ENCODE peak calls at places on chromosomes 5 and 9, in five cellular contexts. A is kidney, L is heart left ventricle, S is HCT116, W is Panc1. X is an unnamed sample. For H3K9me3 and H3K4me1, the result is how much of the 10 kb centered on the place peaks cover.

GRCh38 chr9:17398351-17398750 is 180.5 kb upstream of the SH3GL2 start:
- DNase-seq in A (no peak), L (no peak), S (no peak), W (no peak), X (no peak)

GRCh38 chr9:20191239-20191840 is 402.5 kb upstream of the SLC24A2 start:
- DNase-seq in A (no peak), L (no peak), S (no peak), W (no peak), X (no peak)

GRCh38 chr5:78295035-78295961 is 800 bp upstream of the AP3B1 start:
- DNase-seq in A (peak), L (peak), S (peak), W (no peak), X (no peak)

GRCh38 chr5:107337281-107337680 is 333.5 kb downstream of the EFNA5 start:
- DNase-seq in A (no peak), L (no peak), S (peak), W (peak), X (no peak)

GRCh38 chr5:5025774-5026406 is 114.2 kb upstream of the ADAMTS16 start:
- DNase-seq in A (no peak), L (no peak), S (no peak), W (peak), X (no peak)

GRCh38 chr5:150036513-150036912 is 36.0 kb downstream of the HMGXB3 start:
- DNase-seq in A (no peak), L (no peak), S (no peak), W (no peak), X (peak)

GRCh38 chr9:129681924-129682323 is 16.5 kb downstream of the PRRX2 start:
- DNase-seq in A (no peak), L (no peak), S (no peak), W (no peak), X (no peak)

GRCh38 chr9:84140535-84141101 is 160.0 kb downstream of the RMI1 start:
- DNase-seq in A (peak), L (peak), S (no peak), W (no peak), X (no peak)

GRCh38 chr9:120932086-120932818 is 5.7 kb upstream of the TRAF1 start:
- DNase-seq in A (no peak), L (no peak), S (no peak), W (no peak), X (no peak)

GRCh38 chr9:129486496-129487306 is 134.2 kb downstream of the C9orf50 start:
- DNase-seq in A (peak), L (peak), S (no peak), W (no peak), X (no peak)

GRCh38 chr5:82004511-82004910 is 32.7 kb downstream of the ATG10 start:
- DNase-seq in A (no peak), L (no peak), S (no peak), W (peak), X (no peak)

GRCh38 chr5:66661149-66661548 is 65.0 kb downstream of the MAST4 start:
- DNase-seq in A (no peak), L (no peak), S (no peak), W (no peak), X (no peak)

GRCh38 chr5:108216890-108217289 is 165.0 kb downstream of the FBXL17 start:
- DNase-seq in A (no peak), L (no peak), S (peak), W (peak), X (no peak)

GRCh38 chr9:110578896-110579752 is at the start of gene SVEP1:
- DNase-seq in A (peak), L (peak), S (no peak), W (no peak), X (peak)

GRCh38 chr9:120593955-120594277 is 13.9 kb upstream of the CDK5RAP2 start:
- DNase-seq in A (no peak), L (no peak), S (no peak), W (no peak), X (no peak)

GRCh38 chr5:2203774-2204173 is 321.0 kb upstream of the IRX4 start:
- DNase-seq in A (no peak), L (no peak), S (no peak), W (no peak), X (no peak)

GRCh38 chr5:15013654-15014463 is 142.3 kb upstream of the ANKH start:
- DNase-seq in A (no peak), L (no peak), S (peak), W (peak), X (no peak)

DNA sequence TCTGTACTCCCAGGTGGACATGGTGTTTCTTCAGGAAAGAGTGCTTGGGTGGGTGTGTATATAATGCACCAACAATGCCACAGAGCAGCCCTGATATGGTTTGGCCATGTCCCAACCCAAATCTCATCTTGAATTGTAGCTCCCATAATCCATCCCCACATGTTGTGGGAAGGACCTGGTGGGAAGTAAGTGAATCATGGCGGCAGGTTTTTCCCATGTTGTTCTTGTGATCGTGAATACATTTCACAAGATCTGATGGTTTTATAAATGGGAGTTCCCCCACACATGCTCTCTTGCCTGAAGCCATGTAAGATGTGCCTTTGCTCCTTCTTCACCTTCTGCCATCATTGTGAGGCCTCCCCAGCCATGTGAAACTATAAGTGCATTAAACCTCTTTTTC is 158.5 kb downstream of the NR3C1 start:
- DNase-seq in A (no peak), L (no peak), S (no peak), W (no peak), X (no peak)
- H3K27ac ChIP-seq in A (no peak), L (no peak), S (peak), W (peak), X (peak)

DNA sequence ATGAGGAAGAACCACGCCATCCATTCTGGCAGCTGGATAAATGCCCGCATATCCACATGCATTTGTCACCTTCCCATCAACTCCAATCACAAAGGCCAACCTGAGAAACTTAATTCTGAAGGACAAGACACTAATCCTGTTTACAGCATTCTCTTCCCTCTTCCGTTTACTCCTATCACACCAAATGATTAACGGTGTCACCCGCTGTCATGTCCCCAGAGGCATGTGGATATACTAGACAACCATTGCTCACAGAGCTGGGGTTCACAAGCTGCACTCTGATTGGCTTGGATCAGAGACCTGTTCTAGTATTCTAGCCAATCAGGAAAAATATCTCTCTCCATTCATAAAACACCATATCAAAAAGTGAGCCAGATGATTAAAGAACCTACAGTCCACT is 3.6 kb downstream of the MACROH2A1 start:
- DNase-seq in A (no peak), L (no peak), S (no peak), W (no peak), X (no peak)
- H3K9me3 ChIP-seq in A (under half), L (under half), S (under half), W (under half), X (under half)

GRCh38 chr5:41413067-41413466 is 97.3 kb downstream of the PLCXD3 start:
- DNase-seq in A (no peak), L (no peak), S (no peak), W (no peak), X (no peak)

GRCh38 chr5:41415242-41415641 is 95.2 kb downstream of the PLCXD3 start:
- DNase-seq in A (no peak), L (no peak), S (no peak), W (no peak), X (no peak)

GRCh38 chr5:41414598-41414997 is 95.8 kb downstream of the PLCXD3 start:
- DNase-seq in A (no peak), L (no peak), S (peak), W (peak), X (no peak)

GRCh38 chr5:41418220-41419031 is 92.0 kb downstream of the PLCXD3 start:
- DNase-seq in A (no peak), L (peak), S (no peak), W (no peak), X (no peak)

GRCh38 chr5:41416336-41416735 is 94.1 kb downstream of the PLCXD3 start:
- DNase-seq in A (no peak), L (no peak), S (no peak), W (no peak), X (no peak)
- H3K4me1 ChIP-seq in A (under half), L (under half), S (under half), W (under half), X (under half)

DNA sequence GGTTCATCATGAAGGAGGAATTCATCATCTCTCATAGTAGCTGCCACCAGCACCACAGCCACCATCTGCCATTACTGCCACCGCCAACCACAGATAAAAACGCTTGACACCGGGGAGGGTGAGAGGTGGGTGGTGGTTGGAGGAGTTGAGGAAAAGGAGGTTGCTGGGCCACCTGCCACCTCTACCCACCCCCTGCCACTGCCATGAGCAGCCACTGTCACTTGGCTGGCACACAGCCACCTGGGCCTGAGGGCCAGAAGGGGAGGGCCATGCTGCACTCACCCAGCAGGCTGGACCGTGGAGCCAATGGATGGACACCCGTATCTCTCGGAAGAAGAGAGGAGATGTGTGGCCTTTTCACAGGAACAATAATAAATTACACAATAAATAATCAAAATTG is 31.3 kb upstream of the SLC36A2 start:
- DNase-seq in A (no peak), L (no peak), S (no peak), W (no peak), X (no peak)
- H3K27ac ChIP-seq in A (no peak), L (no peak), S (no peak), W (no peak), X (no peak)

DNA sequence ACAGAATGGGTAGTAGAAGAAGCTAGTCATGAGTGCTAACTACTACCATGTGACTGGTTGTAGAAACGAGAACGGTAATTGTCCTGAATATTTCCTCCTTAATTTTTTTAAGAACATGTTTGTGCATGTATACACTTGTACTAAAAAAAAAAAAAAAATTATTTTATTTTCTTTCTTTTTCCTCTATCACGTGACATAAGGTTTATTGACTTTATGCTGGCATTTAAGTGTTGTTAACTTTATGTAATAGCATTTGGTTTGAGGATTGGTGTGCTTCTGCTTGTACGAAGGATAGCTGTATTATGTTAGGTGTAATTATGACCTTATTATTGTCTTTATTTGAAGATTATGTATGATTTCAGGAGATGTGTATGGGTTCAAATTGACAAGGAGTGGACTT is 349.1 kb upstream of the PTPRD start:
- DNase-seq in A (no peak), L (no peak), S (no peak), W (no peak), X (no peak)
- H3K9me3 ChIP-seq in A (under half), L (under half), S (under half), W (under half), X (under half)